ENCODE peak calls at places on chromosomes 2 and 18, in five cellular contexts. One of them, this sample, is unnamed.

GRCh38 chr2:140586379-140586778 is 1544.4 kb downstream of the LRP1B start:
- DNase-seq in coronary artery: no peak
- DNase-seq in upper lobe of right lung: no peak
- DNase-seq in heart left ventricle: no peak
- DNase-seq in CD4-positive, alpha-beta T cell: no peak
- DNase-seq in this sample: no peak

GRCh38 chr2:119119076-119119710 is 39.4 kb downstream of the C1QL2 start:
- DNase-seq in coronary artery: peak; percentile 21
- DNase-seq in upper lobe of right lung: no peak
- DNase-seq in heart left ventricle: no peak
- DNase-seq in CD4-positive, alpha-beta T cell: no peak
- DNase-seq in this sample: no peak

GRCh38 chr2:240143801-240144648 is 3.6 kb upstream of the OTOS start:
- DNase-seq in coronary artery: no peak
- DNase-seq in upper lobe of right lung: peak; percentile 83
- DNase-seq in heart left ventricle: peak; percentile 50
- DNase-seq in CD4-positive, alpha-beta T cell: peak; percentile 74
- DNase-seq in this sample: no peak

GRCh38 chr2:240468300-240469238 is 33.1 kb downstream of the GPC1 start:
- DNase-seq in coronary artery: no peak
- DNase-seq in upper lobe of right lung: no peak
- DNase-seq in heart left ventricle: peak; percentile 23
- DNase-seq in CD4-positive, alpha-beta T cell: no peak
- DNase-seq in this sample: no peak

GRCh38 chr2:121019073-121019472 is 265.9 kb downstream of the TFCP2L1 start:
- DNase-seq in coronary artery: no peak
- DNase-seq in upper lobe of right lung: no peak
- DNase-seq in heart left ventricle: peak; percentile 34
- DNase-seq in CD4-positive, alpha-beta T cell: no peak
- DNase-seq in this sample: no peak

GRCh38 chr2:8324164-8324848 is 357.6 kb upstream of the ID2 start:
- DNase-seq in coronary artery: no peak
- DNase-seq in upper lobe of right lung: no peak
- DNase-seq in heart left ventricle: no peak
- DNase-seq in CD4-positive, alpha-beta T cell: no peak
- DNase-seq in this sample: no peak

GRCh38 chr2:7012141-7012809 is 95.1 kb downstream of the RNF144A start:
- DNase-seq in coronary artery: no peak
- DNase-seq in upper lobe of right lung: no peak
- DNase-seq in heart left ventricle: peak; percentile 70
- DNase-seq in CD4-positive, alpha-beta T cell: no peak
- DNase-seq in this sample: no peak

GRCh38 chr2:152166633-152167032 is 8.9 kb downstream of the STAM2 start:
- DNase-seq in coronary artery: no peak
- DNase-seq in upper lobe of right lung: no peak
- DNase-seq in heart left ventricle: no peak
- DNase-seq in CD4-positive, alpha-beta T cell: no peak
- DNase-seq in this sample: no peak

GRCh38 chr2:69764286-69765058 is 22.5 kb downstream of the ANXA4 start:
- DNase-seq in coronary artery: no peak
- DNase-seq in upper lobe of right lung: no peak
- DNase-seq in heart left ventricle: no peak
- DNase-seq in CD4-positive, alpha-beta T cell: no peak
- DNase-seq in this sample: no peak

GRCh38 chr18:48779462-48779861 is 171.3 kb downstream of the SMAD7 start:
- DNase-seq in coronary artery: no peak
- DNase-seq in upper lobe of right lung: no peak
- DNase-seq in heart left ventricle: no peak
- DNase-seq in CD4-positive, alpha-beta T cell: no peak
- DNase-seq in this sample: no peak

GRCh38 chr2:172931256-172931894 is 144.3 kb upstream of the MAP3K20 start:
- DNase-seq in coronary artery: no peak
- DNase-seq in upper lobe of right lung: no peak
- DNase-seq in heart left ventricle: no peak
- DNase-seq in CD4-positive, alpha-beta T cell: no peak
- DNase-seq in this sample: no peak
- H3K27ac ChIP-seq in coronary artery: peak overlapping the region; percentile 21
- H3K27ac ChIP-seq in upper lobe of right lung: peak overlapping the region; percentile 56
- H3K27ac ChIP-seq in heart left ventricle: peak overlapping the region; percentile 65
- H3K27ac ChIP-seq in CD4-positive, alpha-beta T cell: no peak overlapping the region
- H3K27ac ChIP-seq in this sample: peak overlapping the region; percentile 81

GRCh38 chr2:49901202-49901865 is 747.0 kb upstream of the FSHR start:
- DNase-seq in coronary artery: no peak
- DNase-seq in upper lobe of right lung: no peak
- DNase-seq in heart left ventricle: no peak
- DNase-seq in CD4-positive, alpha-beta T cell: no peak
- DNase-seq in this sample: no peak
- TF ChIP-seq CTCF in coronary artery: no peak
- TF ChIP-seq CTCF in upper lobe of right lung: no peak
- TF ChIP-seq CTCF in heart left ventricle: no peak
- TF ChIP-seq CTCF in CD4-positive, alpha-beta T cell: no peak
- TF ChIP-seq CTCF in this sample: no peak

GRCh38 chr2:27217173-27218121 is at the start of gene CAD:
- DNase-seq in coronary artery: peak; percentile 86
- DNase-seq in upper lobe of right lung: peak; percentile 95
- DNase-seq in heart left ventricle: peak; percentile 89
- DNase-seq in CD4-positive, alpha-beta T cell: peak; percentile 87
- DNase-seq in this sample: no peak

GRCh38 chr2:27218614-27219013 is 1.4 kb downstream of the CAD start:
- DNase-seq in coronary artery: no peak
- DNase-seq in upper lobe of right lung: no peak
- DNase-seq in heart left ventricle: no peak
- DNase-seq in CD4-positive, alpha-beta T cell: no peak
- DNase-seq in this sample: no peak

GRCh38 chr2:27214936-27215335 is 2.2 kb upstream of the CAD start:
- DNase-seq in coronary artery: no peak
- DNase-seq in upper lobe of right lung: no peak
- DNase-seq in heart left ventricle: no peak
- DNase-seq in CD4-positive, alpha-beta T cell: no peak
- DNase-seq in this sample: no peak

GRCh38 chr2:27220091-27220490 is 2.9 kb downstream of the CAD start:
- DNase-seq in coronary artery: no peak
- DNase-seq in upper lobe of right lung: peak; percentile 10
- DNase-seq in heart left ventricle: no peak
- DNase-seq in CD4-positive, alpha-beta T cell: no peak
- DNase-seq in this sample: no peak

GRCh38 chr2:27216416-27217137 is 592 bp upstream of the CAD start:
- DNase-seq in coronary artery: no peak
- DNase-seq in upper lobe of right lung: no peak
- DNase-seq in heart left ventricle: no peak
- DNase-seq in CD4-positive, alpha-beta T cell: no peak
- DNase-seq in this sample: no peak
- H3K27ac ChIP-seq in coronary artery: no peak overlapping the region
- H3K27ac ChIP-seq in upper lobe of right lung: peak overlapping the region; percentile 82
- H3K27ac ChIP-seq in heart left ventricle: peak overlapping the region; percentile 76
- H3K27ac ChIP-seq in CD4-positive, alpha-beta T cell: peak overlapping the region; percentile 67
- H3K27ac ChIP-seq in this sample: peak overlapping the region; percentile 74

GRCh38 chr2:100178085-100178788 is 35.8 kb upstream of the AFF3 start:
- DNase-seq in coronary artery: no peak
- DNase-seq in upper lobe of right lung: no peak
- DNase-seq in heart left ventricle: no peak
- DNase-seq in CD4-positive, alpha-beta T cell: no peak
- DNase-seq in this sample: no peak
- TF ChIP-seq CTCF in coronary artery: no peak
- TF ChIP-seq CTCF in upper lobe of right lung: peak; percentile 32
- TF ChIP-seq CTCF in heart left ventricle: peak; percentile 39
- TF ChIP-seq CTCF in CD4-positive, alpha-beta T cell: no peak
- TF ChIP-seq CTCF in this sample: no peak

GRCh38 chr2:29015701-29016470 is 34.8 kb downstream of the TOGARAM2 start:
- DNase-seq in coronary artery: no peak
- DNase-seq in upper lobe of right lung: peak; percentile 40
- DNase-seq in heart left ventricle: peak; percentile 86
- DNase-seq in CD4-positive, alpha-beta T cell: no peak
- DNase-seq in this sample: no peak

GRCh38 chr2:29014811-29015414 is 33.8 kb downstream of the TOGARAM2 start:
- DNase-seq in coronary artery: no peak
- DNase-seq in upper lobe of right lung: no peak
- DNase-seq in heart left ventricle: peak; percentile 75
- DNase-seq in CD4-positive, alpha-beta T cell: peak; percentile 68
- DNase-seq in this sample: no peak

GRCh38 chr2:29013046-29013780 is 32.1 kb downstream of the TOGARAM2 start:
- DNase-seq in coronary artery: no peak
- DNase-seq in upper lobe of right lung: no peak
- DNase-seq in heart left ventricle: peak; percentile 49
- DNase-seq in CD4-positive, alpha-beta T cell: no peak
- DNase-seq in this sample: no peak

GRCh38 chr2:29012211-29012681 is 31.1 kb downstream of the TOGARAM2 start:
- DNase-seq in coronary artery: no peak
- DNase-seq in upper lobe of right lung: no peak
- DNase-seq in heart left ventricle: peak; percentile 96
- DNase-seq in CD4-positive, alpha-beta T cell: peak; percentile 36
- DNase-seq in this sample: no peak

DNA sequence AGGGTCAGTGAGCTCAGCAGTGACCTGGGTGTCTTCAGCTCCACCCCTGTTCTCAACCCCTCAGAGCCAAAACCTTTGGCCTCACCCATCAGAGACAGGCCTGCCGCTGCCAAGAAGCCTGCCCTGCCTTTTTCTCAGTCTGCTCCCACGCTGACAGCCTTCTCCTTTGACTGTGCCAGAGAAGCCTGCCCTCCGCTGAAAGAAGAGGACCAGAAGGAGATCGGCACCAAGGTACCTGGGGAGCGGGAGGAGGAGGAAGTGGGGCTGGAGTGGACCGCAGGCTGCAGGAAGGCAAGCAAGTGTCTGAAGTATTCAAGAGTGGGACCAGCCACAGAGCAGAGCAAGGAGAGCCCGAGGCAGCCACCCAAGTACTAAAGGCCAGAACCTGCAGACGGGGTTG is 33.2 kb downstream of the TOGARAM2 start:
- DNase-seq in coronary artery: no peak
- DNase-seq in upper lobe of right lung: no peak
- DNase-seq in heart left ventricle: peak; percentile 57
- DNase-seq in CD4-positive, alpha-beta T cell: peak; percentile 19
- DNase-seq in this sample: no peak
- H3K27ac ChIP-seq in coronary artery: peak overlapping the region; percentile 22
- H3K27ac ChIP-seq in upper lobe of right lung: peak overlapping the region; percentile 24
- H3K27ac ChIP-seq in heart left ventricle: peak overlapping the region; percentile 85
- H3K27ac ChIP-seq in CD4-positive, alpha-beta T cell: peak overlapping the region; percentile 81
- H3K27ac ChIP-seq in this sample: peak overlapping the region; percentile 59

DNA sequence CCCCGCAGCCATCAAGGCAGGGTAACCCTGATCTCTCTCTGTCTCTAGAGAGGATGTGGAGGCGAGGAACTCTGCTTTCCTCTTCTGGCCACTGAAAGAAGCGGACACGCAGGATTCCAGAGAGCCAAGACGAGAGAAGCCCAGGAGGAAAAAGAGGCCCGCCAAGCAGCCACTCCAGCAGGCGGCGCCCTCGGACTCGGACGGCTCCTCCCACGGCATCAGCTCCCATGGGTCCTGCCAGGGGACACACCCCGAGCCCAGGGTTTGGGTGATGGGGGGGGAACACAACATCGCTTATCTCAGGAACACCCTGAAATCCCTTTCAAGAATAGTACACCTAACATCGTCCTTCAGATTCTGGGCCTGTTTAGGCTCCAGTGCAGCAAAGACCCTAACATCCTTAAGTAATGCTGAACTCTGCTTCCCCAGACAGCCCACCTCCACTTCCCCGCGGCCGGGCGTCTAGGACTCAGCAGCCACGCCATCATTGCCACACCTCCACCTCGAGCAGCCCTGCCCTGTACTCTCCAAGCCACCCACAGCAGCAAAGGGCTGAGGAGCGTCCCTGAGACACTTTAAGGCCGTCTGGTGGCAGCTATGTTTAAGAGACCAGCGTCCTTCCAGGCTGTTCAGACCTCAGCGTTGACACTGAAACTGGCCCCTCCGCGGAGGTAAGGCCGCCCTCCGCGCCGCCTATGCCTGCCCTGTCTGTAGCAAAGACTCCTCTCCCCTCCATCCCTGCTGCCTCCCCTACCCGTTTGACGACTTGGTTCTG is 34.3 kb upstream of the CNGA3 start:
- DNase-seq in coronary artery: no peak
- DNase-seq in upper lobe of right lung: no peak
- DNase-seq in heart left ventricle: no peak
- DNase-seq in CD4-positive, alpha-beta T cell: no peak
- DNase-seq in this sample: no peak
- TF ChIP-seq CTCF in coronary artery: no peak
- TF ChIP-seq CTCF in upper lobe of right lung: no peak
- TF ChIP-seq CTCF in heart left ventricle: no peak
- TF ChIP-seq CTCF in CD4-positive, alpha-beta T cell: no peak
- TF ChIP-seq CTCF in this sample: no peak

DNA sequence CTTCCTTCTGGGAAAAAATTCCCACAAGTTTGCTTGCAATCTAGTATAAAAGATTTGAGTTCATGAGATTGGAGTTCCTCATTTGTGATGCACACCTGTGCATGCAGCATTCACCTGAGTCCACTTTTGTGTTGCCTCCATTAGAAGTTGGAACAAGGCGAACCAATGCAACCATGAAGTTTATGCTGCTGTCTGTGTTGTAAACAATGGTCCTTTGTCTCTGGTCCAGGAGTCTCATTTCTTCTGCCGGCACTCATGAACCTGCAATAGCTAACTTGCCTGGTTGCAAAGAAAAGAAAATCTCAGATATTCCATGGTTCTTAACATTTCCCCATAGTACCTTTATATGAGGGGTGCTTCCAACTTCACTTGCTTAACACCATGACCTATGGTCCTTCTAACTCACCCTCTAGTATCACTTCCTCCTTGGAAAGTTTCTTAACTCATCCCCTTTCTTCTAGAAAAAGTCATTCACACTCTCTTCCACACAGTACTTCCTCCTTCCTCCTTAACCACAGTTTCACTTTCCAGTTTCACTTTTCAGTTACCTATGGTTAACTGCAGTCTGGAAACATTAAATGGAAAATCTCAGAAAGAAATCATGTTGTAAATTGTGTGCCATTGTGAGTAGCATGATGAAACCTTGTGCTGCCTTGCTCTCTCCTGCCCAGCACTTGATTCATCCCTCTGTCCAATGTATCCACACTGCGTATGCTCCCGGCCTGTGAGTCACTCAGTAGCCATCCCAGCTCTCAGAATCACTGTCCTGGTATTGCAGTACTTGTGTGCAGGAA is 128.8 kb upstream of the TRIB2 start:
- DNase-seq in coronary artery: no peak
- DNase-seq in upper lobe of right lung: no peak
- DNase-seq in heart left ventricle: no peak
- DNase-seq in CD4-positive, alpha-beta T cell: no peak
- DNase-seq in this sample: no peak
- H3K27ac ChIP-seq in coronary artery: no peak overlapping the region
- H3K27ac ChIP-seq in upper lobe of right lung: peak overlapping the region; percentile 61
- H3K27ac ChIP-seq in heart left ventricle: no peak overlapping the region
- H3K27ac ChIP-seq in CD4-positive, alpha-beta T cell: no peak overlapping the region
- H3K27ac ChIP-seq in this sample: no peak overlapping the region